ENCODE peak calls at places on chromosomes 1 and 21, in four cellular contexts. U is fibroblast of mammary gland, X is chondrocyte, O is pancreas. Z is an unnamed sample.

GRCh38 chr21:40049959-40050290 is 182.7 kb downstream of the PCP4 start:
- DNase-seq in U (no peak), X (no peak), O (no peak), Z (no peak)

GRCh38 chr1:230976825-230977747 is 1.6 kb downstream of the TTC13 start:
- DNase-seq in U (no peak), X (no peak), O (no peak), Z (no peak)

GRCh38 chr1:166953486-166953885 is 21.9 kb downstream of the ILDR2 start:
- DNase-seq in U (no peak), X (no peak), O (no peak), Z (no peak)

GRCh38 chr1:1272341-1273151 is 1.1 kb downstream of the UBE2J2 start:
- DNase-seq in U (no peak), X (no peak), O (peak; percentile 81), Z (no peak)

GRCh38 chr1:24109686-24110475 is 2.1 kb downstream of the MYOM3 start:
- DNase-seq in U (no peak), X (no peak), O (peak; percentile 61), Z (no peak)

GRCh38 chr1:41241748-41242644 is at the start of gene SCMH1:
- DNase-seq in U (peak; percentile 12), X (peak; percentile 88), O (peak; percentile 87), Z (no peak)

GRCh38 chr1:92484472-92485373 is 2.0 kb downstream of the GFI1 start:
- DNase-seq in U (no peak), X (no peak), O (peak; percentile 84), Z (no peak)

GRCh38 chr1:16724718-16725438 is 15.4 kb upstream of the RNU1-4 start:
- DNase-seq in U (no peak), X (peak; percentile 98), O (peak; percentile 82), Z (peak; percentile 6)

GRCh38 chr1:2443285-2444137 is 31.1 kb upstream of the PEX10 start:
- DNase-seq in U (no peak), X (no peak), O (no peak), Z (no peak)

GRCh38 chr1:161258439-161259386 is at the start of gene PCP4L1:
- DNase-seq in U (peak; percentile 48), X (no peak), O (peak; percentile 79), Z (no peak)

GRCh38 chr1:47780469-47780995 is 216.7 kb downstream of the TRABD2B start:
- DNase-seq in U (no peak), X (no peak), O (no peak), Z (no peak)

GRCh38 chr1:91877574-91878208 is 8.3 kb downstream of the TGFBR3 start:
- DNase-seq in U (peak; percentile 68), X (no peak), O (no peak), Z (no peak)

GRCh38 chr1:81670997-81671396 is 129.7 kb upstream of the ADGRL2 start:
- DNase-seq in U (no peak), X (no peak), O (no peak), Z (no peak)

GRCh38 chr1:113040041-113040440 is 33.0 kb upstream of the LRIG2 start:
- DNase-seq in U (no peak), X (no peak), O (no peak), Z (no peak)

GRCh38 chr1:42780176-42780575 is 4.6 kb upstream of the TMEM269 start:
- DNase-seq in U (no peak), X (no peak), O (no peak), Z (no peak)

GRCh38 chr1:20093940-20094391 is 24.0 kb downstream of the PLA2G5 start:
- DNase-seq in U (peak; percentile 66), X (no peak), O (no peak), Z (no peak)

GRCh38 chr1:155860939-155861496 is 1.7 kb downstream of the SYT11 start:
- DNase-seq in U (no peak), X (no peak), O (no peak), Z (no peak)
- TF ChIP-seq CTCF in U (no peak), X (no peak), O (no peak), Z (no peak)

DNA sequence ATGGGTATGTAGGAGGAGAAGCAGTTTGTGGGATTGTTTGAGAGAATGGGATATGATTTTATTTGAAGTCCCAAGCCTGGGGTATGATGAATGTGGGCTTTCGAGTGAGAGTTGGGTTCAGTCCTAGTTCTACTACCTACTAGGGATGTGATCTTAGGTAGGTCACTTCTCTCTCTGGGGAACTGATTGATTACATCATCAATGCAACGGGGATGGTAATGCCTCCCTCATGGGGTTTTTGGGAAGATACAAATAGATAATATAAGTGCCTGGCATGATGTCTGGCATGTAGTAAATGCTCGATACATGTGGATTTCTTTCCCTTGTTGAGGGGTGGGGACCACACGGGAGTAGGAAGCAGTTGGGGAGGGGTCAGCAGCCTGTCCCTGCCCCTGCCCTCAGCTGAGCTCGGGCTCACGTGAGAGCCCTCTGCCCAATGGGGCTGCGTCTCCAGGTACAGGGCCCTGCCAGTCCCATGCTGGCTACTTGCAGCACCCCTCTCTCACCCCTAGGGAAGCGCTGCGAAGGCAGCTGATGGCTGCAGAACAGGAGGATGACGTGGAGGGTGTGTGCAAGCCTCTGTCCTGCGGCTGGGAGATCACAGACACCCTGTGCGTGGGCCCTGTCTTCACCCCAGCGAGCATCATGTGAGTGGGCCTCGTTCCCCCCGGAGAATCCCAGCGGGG is 38.7 kb downstream of the AZIN2 start:
- DNase-seq in U (peak; percentile 42), X (no peak), O (no peak), Z (no peak)
- TF ChIP-seq CTCF in U (peak; percentile 15), X (no peak), O (no peak), Z (no peak)

DNA sequence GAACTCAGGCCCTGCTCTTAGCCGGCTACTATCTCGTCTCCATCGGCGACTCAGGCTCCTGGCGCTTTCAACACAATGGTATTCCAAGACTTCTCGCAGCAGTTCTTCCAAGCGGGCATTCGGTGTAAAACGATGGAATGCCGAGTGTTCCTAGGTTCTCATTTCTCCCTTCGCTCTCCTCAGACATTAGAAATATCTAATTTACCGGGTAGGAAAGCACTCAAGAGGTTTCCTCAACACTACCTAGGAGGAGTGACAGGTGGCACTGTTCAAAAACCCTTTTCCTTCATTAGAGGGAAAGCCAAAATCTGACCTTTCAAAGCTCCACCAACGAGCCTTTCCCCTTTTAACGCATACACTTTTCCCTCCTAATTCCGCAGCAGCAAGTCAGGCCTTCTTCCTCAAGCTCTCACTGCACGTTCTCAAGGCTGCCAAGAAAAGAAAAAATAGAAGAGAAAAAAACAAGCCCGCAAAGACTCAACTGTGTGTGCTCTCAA is 601 bp downstream of the UBE2G2 start:
- DNase-seq in U (peak; percentile 39), X (no peak), O (no peak), Z (no peak)
- TF ChIP-seq CTCF in U (peak; percentile 34), X (peak; percentile 74), O (no peak), Z (no peak)

DNA sequence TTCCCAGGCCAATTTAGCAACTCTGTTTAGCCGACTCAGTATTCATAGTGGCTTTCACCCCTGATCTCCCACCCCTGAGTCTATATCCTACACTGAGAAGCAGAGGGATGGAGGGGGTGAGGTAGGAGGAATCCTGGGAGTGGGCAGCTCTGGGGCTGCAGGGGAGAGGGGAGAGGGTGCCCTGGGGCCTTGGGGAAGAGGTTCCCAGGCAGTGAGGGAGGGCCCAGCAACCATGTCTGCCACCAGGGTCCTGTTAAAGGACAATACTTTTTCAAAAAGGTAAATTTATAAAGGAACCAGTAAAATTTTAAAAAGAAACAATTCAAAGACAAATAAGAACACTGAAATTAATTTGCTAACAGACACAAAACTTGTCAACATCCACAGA is 30.3 kb downstream of the EPHX1 start:
- DNase-seq in U (no peak), X (no peak), O (peak; percentile 19), Z (no peak)
- TF ChIP-seq CTCF in U (no peak), X (no peak), O (no peak), Z (no peak)

DNA sequence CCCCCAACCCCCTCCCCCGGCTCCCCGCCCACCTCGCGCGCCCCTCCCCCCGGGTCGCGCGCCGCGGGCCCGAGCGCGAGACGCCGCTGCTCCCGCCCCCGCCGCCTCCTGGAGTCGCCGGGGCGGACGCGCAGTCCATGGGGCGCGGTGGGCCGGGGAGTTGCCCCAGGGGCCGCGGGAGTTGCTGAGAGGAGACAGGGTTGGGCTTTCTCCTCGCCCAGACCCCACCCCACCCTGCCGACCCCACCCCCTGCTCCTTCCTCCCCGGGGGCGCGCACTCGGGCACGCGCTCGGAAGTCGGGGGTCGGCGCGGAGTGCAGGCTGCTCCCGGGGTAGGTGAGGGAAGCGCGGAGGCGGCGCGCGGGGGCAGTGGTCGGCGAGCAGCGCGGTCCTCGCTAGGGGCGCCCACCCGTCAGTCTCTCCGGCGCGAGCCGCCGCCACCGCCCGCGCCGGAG is at the start of gene LAMC1:
- DNase-seq in U (peak; percentile 78), X (peak; percentile 95), O (peak; percentile 84), Z (peak; percentile 38)
- TF ChIP-seq CTCF in U (no peak), X (no peak), O (no peak), Z (no peak)

GRCh38 chr1:10727703-10728348 is 68.6 kb downstream of the CASZ1 start:
- DNase-seq in U (no peak), X (no peak), O (peak; percentile 87), Z (no peak)
- TF ChIP-seq CTCF in U (no peak), X (no peak), O (no peak), Z (no peak)

Z was measured in D721Med.